ENCODE peak calls at places on chromosomes 3 and 15, in four cellular contexts. One of them, this sample, is unnamed.

GRCh38 chr15:51759557-51760070 is 8.2 kb downstream of the TMOD2 start:
- DNase-seq in sigmoid colon: peak
- DNase-seq in stomach: no peak
- DNase-seq in upper lobe of left lung: peak
- DNase-seq in this sample: no peak

GRCh38 chr15:100766225-100767001 is 113.2 kb upstream of the ALDH1A3 start:
- DNase-seq in sigmoid colon: peak
- DNase-seq in upper lobe of left lung: no peak
- DNase-seq in stomach: no peak
- DNase-seq in this sample: no peak

GRCh38 chr15:31148622-31149505 is 47.3 kb upstream of the TRPM1 start:
- DNase-seq in upper lobe of left lung: no peak
- DNase-seq in stomach: peak
- DNase-seq in sigmoid colon: no peak
- DNase-seq in this sample: no peak

GRCh38 chr15:74062236-74062635 is 20.1 kb downstream of the GOLGA6A start:
- DNase-seq in upper lobe of left lung: peak
- DNase-seq in sigmoid colon: no peak
- DNase-seq in stomach: no peak
- DNase-seq in this sample: no peak

GRCh38 chr15:96232335-96232734 is 98.2 kb upstream of the NR2F2 start:
- DNase-seq in stomach: no peak
- DNase-seq in sigmoid colon: no peak
- DNase-seq in upper lobe of left lung: no peak
- DNase-seq in this sample: no peak

GRCh38 chr3:183123891-183124290 is 24.6 kb upstream of the MCCC1 start:
- DNase-seq in sigmoid colon: no peak
- DNase-seq in upper lobe of left lung: no peak
- DNase-seq in stomach: no peak
- DNase-seq in this sample: no peak

GRCh38 chr3:163045945-163046344 is 1549.3 kb downstream of the OTOL1 start:
- DNase-seq in upper lobe of left lung: no peak
- DNase-seq in sigmoid colon: no peak
- DNase-seq in stomach: no peak
- DNase-seq in this sample: no peak

GRCh38 chr3:87052499-87053260 is 61.7 kb upstream of the VGLL3 start:
- DNase-seq in upper lobe of left lung: no peak
- DNase-seq in sigmoid colon: no peak
- DNase-seq in stomach: no peak
- DNase-seq in this sample: no peak

GRCh38 chr3:78823859-78824258 is 943.9 kb downstream of the ROBO1 start:
- DNase-seq in sigmoid colon: no peak
- DNase-seq in upper lobe of left lung: no peak
- DNase-seq in stomach: no peak
- DNase-seq in this sample: peak

GRCh38 chr3:54271118-54271517 is 148.8 kb downstream of the CACNA2D3 start:
- DNase-seq in sigmoid colon: no peak
- DNase-seq in stomach: no peak
- DNase-seq in upper lobe of left lung: no peak
- DNase-seq in this sample: no peak

GRCh38 chr3:45011756-45012441 is 14.2 kb upstream of the CLEC3B start:
- DNase-seq in sigmoid colon: peak
- DNase-seq in upper lobe of left lung: no peak
- DNase-seq in stomach: peak
- DNase-seq in this sample: no peak

GRCh38 chr3:169871129-169871886 is 1.6 kb upstream of the LRRC31 start:
- DNase-seq in stomach: peak
- DNase-seq in sigmoid colon: no peak
- DNase-seq in upper lobe of left lung: peak
- DNase-seq in this sample: peak

GRCh38 chr15:54609152-54609551 is 587.6 kb downstream of the RSL24D1 start:
- DNase-seq in stomach: no peak
- DNase-seq in sigmoid colon: no peak
- DNase-seq in upper lobe of left lung: no peak
- DNase-seq in this sample: no peak

GRCh38 chr15:64894395-64895056 is 17.2 kb upstream of the ANKDD1A start:
- DNase-seq in sigmoid colon: peak
- DNase-seq in upper lobe of left lung: no peak
- DNase-seq in stomach: peak
- DNase-seq in this sample: peak

GRCh38 chr15:40847225-40847961 is 3.5 kb downstream of the SPINT1 start:
- DNase-seq in stomach: peak
- DNase-seq in sigmoid colon: no peak
- DNase-seq in upper lobe of left lung: peak
- DNase-seq in this sample: peak

GRCh38 chr3:13348671-13349396 is 71.3 kb downstream of the NUP210 start:
- DNase-seq in sigmoid colon: no peak
- DNase-seq in stomach: no peak
- DNase-seq in upper lobe of left lung: no peak
- DNase-seq in this sample: no peak

GRCh38 chr15:92163641-92164040 is 230.0 kb upstream of the ST8SIA2 start:
- DNase-seq in sigmoid colon: no peak
- DNase-seq in stomach: no peak
- DNase-seq in upper lobe of left lung: no peak
- DNase-seq in this sample: no peak

GRCh38 chr3:27880969-27881892 is 159.1 kb upstream of the EOMES start:
- DNase-seq in upper lobe of left lung: no peak
- DNase-seq in sigmoid colon: no peak
- DNase-seq in stomach: no peak
- DNase-seq in this sample: no peak

GRCh38 chr15:98651581-98652220 is 3.4 kb downstream of the IGF1R start:
- DNase-seq in stomach: no peak
- DNase-seq in upper lobe of left lung: no peak
- DNase-seq in sigmoid colon: no peak
- DNase-seq in this sample: peak

GRCh38 chr15:84570164-84570692 is 30.6 kb upstream of the ZSCAN2 start:
- DNase-seq in stomach: peak
- DNase-seq in sigmoid colon: peak
- DNase-seq in upper lobe of left lung: peak
- DNase-seq in this sample: peak

GRCh38 chr15:40776537-40777141 is 6.9 kb downstream of the C15orf62 start:
- DNase-seq in stomach: peak
- DNase-seq in upper lobe of left lung: peak
- DNase-seq in sigmoid colon: no peak
- DNase-seq in this sample: peak

GRCh38 chr3:11159421-11159904 is 5.2 kb downstream of the HRH1 start:
- DNase-seq in upper lobe of left lung: peak
- DNase-seq in sigmoid colon: peak
- DNase-seq in stomach: no peak
- DNase-seq in this sample: no peak

GRCh38 chr3:184325715-184326114 is 11.3 kb downstream of the EIF4G1 start:
- DNase-seq in stomach: no peak
- DNase-seq in upper lobe of left lung: no peak
- DNase-seq in sigmoid colon: no peak
- DNase-seq in this sample: no peak

GRCh38 chr3:69212411-69213160 is 90.2 kb upstream of the LMOD3 start:
- DNase-seq in stomach: no peak
- DNase-seq in upper lobe of left lung: no peak
- DNase-seq in sigmoid colon: no peak
- DNase-seq in this sample: no peak

GRCh38 chr3:150253622-150254021 is 154.5 kb upstream of the TSC22D2 start:
- DNase-seq in upper lobe of left lung: peak
- DNase-seq in stomach: no peak
- DNase-seq in sigmoid colon: no peak
- DNase-seq in this sample: peak

GRCh38 chr15:82129769-82130168 is 84.0 kb upstream of the MEX3B start:
- DNase-seq in sigmoid colon: no peak
- DNase-seq in upper lobe of left lung: no peak
- DNase-seq in stomach: no peak
- DNase-seq in this sample: no peak

GRCh38 chr15:31223478-31224350 is 102.9 kb upstream of the KLF13 start:
- DNase-seq in upper lobe of left lung: peak
- DNase-seq in stomach: peak
- DNase-seq in sigmoid colon: no peak
- DNase-seq in this sample: no peak

GRCh38 chr3:111955876-111956275 is 22.9 kb upstream of the ABHD10 start:
- DNase-seq in stomach: no peak
- DNase-seq in upper lobe of left lung: no peak
- DNase-seq in sigmoid colon: no peak
- DNase-seq in this sample: no peak

GRCh38 chr3:134860141-134860540 is 65.1 kb downstream of the EPHB1 start:
- DNase-seq in upper lobe of left lung: peak
- DNase-seq in stomach: no peak
- DNase-seq in sigmoid colon: no peak
- DNase-seq in this sample: no peak

GRCh38 chr3:12046406-12046805 is 42.2 kb downstream of the SYN2 start:
- DNase-seq in stomach: no peak
- DNase-seq in upper lobe of left lung: no peak
- DNase-seq in sigmoid colon: no peak
- DNase-seq in this sample: no peak

GRCh38 chr3:44584646-44585501 is at the start of gene ZNF660:
- DNase-seq in stomach: peak
- DNase-seq in upper lobe of left lung: peak
- DNase-seq in sigmoid colon: peak
- DNase-seq in this sample: no peak

GRCh38 chr3:99537416-99537815 is 101.0 kb upstream of the COL8A1 start:
- DNase-seq in sigmoid colon: no peak
- DNase-seq in upper lobe of left lung: no peak
- DNase-seq in stomach: no peak
- DNase-seq in this sample: no peak

GRCh38 chr3:196517919-196518318 is 2.8 kb upstream of the SMCO1 start:
- DNase-seq in sigmoid colon: no peak
- DNase-seq in stomach: peak
- DNase-seq in upper lobe of left lung: no peak
- DNase-seq in this sample: no peak

GRCh38 chr3:45182915-45183881 is 37.0 kb upstream of the CDCP1 start:
- DNase-seq in sigmoid colon: no peak
- DNase-seq in upper lobe of left lung: peak
- DNase-seq in stomach: peak
- DNase-seq in this sample: peak

GRCh38 chr15:31277335-31278055 is 49.1 kb upstream of the KLF13 start:
- DNase-seq in upper lobe of left lung: no peak
- DNase-seq in stomach: peak
- DNase-seq in sigmoid colon: peak
- DNase-seq in this sample: peak

GRCh38 chr3:133490468-133491351 is 82.8 kb upstream of the CDV3 start:
- DNase-seq in stomach: no peak
- DNase-seq in upper lobe of left lung: no peak
- DNase-seq in sigmoid colon: no peak
- DNase-seq in this sample: no peak

DNA sequence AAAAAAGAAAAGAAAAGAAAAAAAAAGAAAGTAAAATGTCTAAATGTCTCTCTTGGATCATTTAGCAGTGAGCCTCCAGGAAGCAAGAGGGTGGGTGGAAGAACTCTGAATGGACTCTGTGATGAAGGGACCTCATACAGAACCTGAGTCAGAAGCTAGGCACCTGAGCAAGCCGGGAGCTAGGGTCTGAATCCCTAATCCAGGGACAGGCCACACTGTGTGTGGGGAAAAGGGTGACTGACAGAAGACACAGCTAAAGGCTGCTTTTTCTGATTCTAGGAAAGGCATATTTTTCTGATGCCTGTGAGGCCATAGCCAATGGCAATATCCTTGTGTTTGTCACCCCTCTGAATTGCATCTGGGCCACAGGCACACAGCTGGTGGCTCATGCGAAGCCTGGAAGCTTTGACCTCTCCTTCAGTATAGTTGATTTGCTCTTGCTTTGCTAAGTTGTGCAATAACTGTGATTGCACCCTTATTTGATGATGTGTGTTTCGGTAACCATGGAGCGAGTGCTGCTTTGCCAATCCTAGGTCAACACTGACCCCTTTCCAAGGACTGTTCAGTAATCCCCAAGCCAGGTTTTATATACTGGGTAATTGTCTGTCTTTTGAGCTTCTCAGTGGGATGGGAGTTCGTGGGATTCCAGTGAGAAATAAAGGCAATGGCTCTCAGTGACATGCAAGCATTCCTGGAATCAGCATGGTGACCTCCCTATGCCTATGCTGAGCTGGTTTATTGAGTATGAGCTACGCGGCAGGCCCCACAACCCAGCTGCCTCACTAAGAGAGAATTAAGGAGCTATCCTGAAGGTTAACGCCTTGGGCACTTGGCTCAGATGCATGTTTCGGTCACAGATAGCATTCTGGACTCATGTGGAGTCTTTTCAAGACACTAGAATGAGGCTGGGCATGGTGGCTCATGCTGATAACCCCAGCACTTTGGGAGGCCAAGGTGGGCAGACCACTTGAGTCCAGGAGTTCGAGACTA is 49.0 kb upstream of the OSBPL11 start:
- DNase-seq in stomach: no peak
- DNase-seq in sigmoid colon: peak
- DNase-seq in upper lobe of left lung: peak
- DNase-seq in this sample: no peak
- TF ChIP-seq POLR2AphosphoS5 in stomach: peak
- TF ChIP-seq POLR2AphosphoS5 in sigmoid colon: peak
- TF ChIP-seq POLR2AphosphoS5 in upper lobe of left lung: peak
- TF ChIP-seq POLR2AphosphoS5 in this sample: no peak

GRCh38 chr3:128051837-128052766 is at the start of gene SEC61A1:
- DNase-seq in sigmoid colon: peak
- DNase-seq in stomach: peak
- DNase-seq in upper lobe of left lung: peak
- DNase-seq in this sample: peak
- TF ChIP-seq POLR2A in sigmoid colon: peak
- TF ChIP-seq POLR2A in stomach: peak
- TF ChIP-seq POLR2A in upper lobe of left lung: peak
- TF ChIP-seq POLR2A in this sample: peak

GRCh38 chr3:139281512-139282196 is 62.2 kb upstream of the MRPS22 start:
- DNase-seq in upper lobe of left lung: no peak
- DNase-seq in stomach: no peak
- DNase-seq in sigmoid colon: no peak
- DNase-seq in this sample: no peak
- TF ChIP-seq POLR2AphosphoS5 in upper lobe of left lung: no peak
- TF ChIP-seq POLR2AphosphoS5 in stomach: no peak
- TF ChIP-seq POLR2AphosphoS5 in sigmoid colon: no peak
- TF ChIP-seq POLR2AphosphoS5 in this sample: no peak

GRCh38 chr3:122513386-122514122 is 1.2 kb downstream of the KPNA1 start:
- DNase-seq in sigmoid colon: no peak
- DNase-seq in upper lobe of left lung: no peak
- DNase-seq in stomach: no peak
- DNase-seq in this sample: no peak
- TF ChIP-seq POLR2A in sigmoid colon: no peak
- TF ChIP-seq POLR2A in upper lobe of left lung: no peak
- TF ChIP-seq POLR2A in stomach: no peak
- TF ChIP-seq POLR2A in this sample: no peak

GRCh38 chr15:25990245-25990644 is 127.1 kb upstream of the ATP10A start:
- DNase-seq in upper lobe of left lung: no peak
- DNase-seq in sigmoid colon: no peak
- DNase-seq in stomach: no peak
- DNase-seq in this sample: no peak
- TF ChIP-seq POLR2AphosphoS5 in upper lobe of left lung: no peak
- TF ChIP-seq POLR2AphosphoS5 in sigmoid colon: no peak
- TF ChIP-seq POLR2AphosphoS5 in stomach: no peak
- TF ChIP-seq POLR2AphosphoS5 in this sample: no peak

This sample was measured in prostate gland.